ENCODE peak calls at places on chromosomes 16 and 17, in six cellular contexts. C, V, F, H, J and P are unnamed samples.

GRCh38 chr16:58236231-58236690 is 38.4 kb upstream of the CSNK2A2 start:
- DNase-seq in V (peak; percentile 97), H (peak; percentile 73), C (peak; percentile 76), F (peak; percentile 20), J (peak; percentile 83), P (peak; percentile 52)

GRCh38 chr17:4249452-4250029 is 14.2 kb downstream of the ANKFY1 start:
- DNase-seq in V (peak; percentile 81), C (no peak), J (peak; percentile 11), F (no peak), H (no peak), P (no peak)

GRCh38 chr16:56196381-56196780 is 5.1 kb downstream of the GNAO1 start:
- DNase-seq in V (no peak), C (no peak), J (no peak), F (no peak), H (no peak), P (no peak)

GRCh38 chr17:81917565-81918332 is at the start of gene SIRT7:
- DNase-seq in C (peak; percentile 90), H (no peak), V (peak; percentile 87), J (peak; percentile 84), F (peak; percentile 73), P (peak; percentile 80)

GRCh38 chr16:55035956-55036355 is 105.3 kb downstream of the IRX5 start:
- DNase-seq in J (no peak), H (no peak), F (no peak), C (no peak), V (no peak), P (no peak)

GRCh38 chr17:80877829-80878303 is 113.8 kb upstream of the CHMP6 start:
- DNase-seq in F (no peak), C (peak; percentile 40), J (no peak), V (no peak), H (no peak), P (no peak)

GRCh38 chr17:65797809-65798208 is 236.4 kb upstream of the AXIN2 start:
- DNase-seq in C (no peak), F (no peak), J (peak; percentile 23), H (peak; percentile 7), V (peak; percentile 86), P (no peak)

GRCh38 chr17:9668532-9668931 is 23.2 kb downstream of the USP43 start:
- DNase-seq in F (no peak), J (no peak), V (no peak), H (no peak), C (no peak), P (no peak)

GRCh38 chr17:62687997-62688396 is 60.5 kb downstream of the MRC2 start:
- DNase-seq in J (no peak), C (peak; percentile 12), V (no peak), F (no peak), H (no peak), P (no peak)

GRCh38 chr17:4583206-4583605 is 1.1 kb upstream of the SMTNL2 start:
- DNase-seq in J (no peak), H (no peak), V (no peak), F (no peak), C (peak; percentile 32), P (no peak)

GRCh38 chr16:29821663-29822115 is 1.4 kb downstream of the MVP start:
- DNase-seq in H (no peak), V (no peak), F (no peak), C (no peak), J (no peak), P (no peak)

GRCh38 chr16:8686031-8686621 is 11.7 kb downstream of the ABAT start:
- DNase-seq in C (no peak), H (no peak), J (no peak), V (no peak), F (no peak), P (no peak)
- H3K4me3 ChIP-seq in C (no peak overlapping the region), H (no peak overlapping the region), J (no peak overlapping the region), V (no peak overlapping the region), F (no peak overlapping the region), P (no peak overlapping the region)

DNA sequence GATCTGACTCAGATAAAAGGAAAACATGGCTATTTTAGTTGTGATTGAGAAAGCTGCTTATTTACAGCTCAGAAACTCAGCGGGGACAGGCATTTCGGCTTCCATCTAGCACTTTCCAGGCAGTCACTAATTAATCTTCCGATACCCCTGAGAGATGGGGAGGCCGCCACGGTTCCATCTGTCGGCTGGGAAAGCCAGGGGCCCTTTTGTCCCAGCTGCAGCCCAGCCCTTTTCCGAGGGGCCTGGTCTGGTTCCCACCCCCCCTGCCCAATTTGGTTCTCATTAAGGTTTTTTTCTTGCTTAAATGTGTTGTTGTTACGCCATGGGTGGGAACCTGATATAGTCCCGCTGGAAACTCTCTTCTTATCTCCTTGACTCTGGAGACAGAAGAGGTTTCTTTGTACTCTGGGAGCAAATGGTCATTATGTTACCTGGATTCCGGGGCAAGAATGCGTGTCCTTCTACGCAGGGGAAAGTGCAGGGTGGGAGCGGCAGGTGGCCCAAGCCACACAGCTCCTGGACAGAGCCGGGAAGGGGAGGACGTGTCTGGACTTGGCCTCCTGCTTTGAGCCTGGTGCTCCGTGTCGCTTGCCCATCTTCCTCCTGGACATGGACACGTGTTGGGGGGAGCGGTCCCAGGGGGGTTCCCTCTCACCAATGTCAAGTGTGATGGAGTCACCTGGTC is 50.9 kb upstream of the GSE1 start:
- DNase-seq in H (no peak), J (no peak), F (no peak), V (no peak), C (no peak), P (no peak)
- H3K4me1 ChIP-seq in H (peaks cover 10% of the 10 kb centered on the region), J (peaks cover 21% of the 10 kb centered on the region), F (peaks cover 35% of the 10 kb centered on the region), V (peaks cover 54% of the 10 kb centered on the region), C (peaks cover 47% of the 10 kb centered on the region), P (peaks cover 25% of the 10 kb centered on the region)

DNA sequence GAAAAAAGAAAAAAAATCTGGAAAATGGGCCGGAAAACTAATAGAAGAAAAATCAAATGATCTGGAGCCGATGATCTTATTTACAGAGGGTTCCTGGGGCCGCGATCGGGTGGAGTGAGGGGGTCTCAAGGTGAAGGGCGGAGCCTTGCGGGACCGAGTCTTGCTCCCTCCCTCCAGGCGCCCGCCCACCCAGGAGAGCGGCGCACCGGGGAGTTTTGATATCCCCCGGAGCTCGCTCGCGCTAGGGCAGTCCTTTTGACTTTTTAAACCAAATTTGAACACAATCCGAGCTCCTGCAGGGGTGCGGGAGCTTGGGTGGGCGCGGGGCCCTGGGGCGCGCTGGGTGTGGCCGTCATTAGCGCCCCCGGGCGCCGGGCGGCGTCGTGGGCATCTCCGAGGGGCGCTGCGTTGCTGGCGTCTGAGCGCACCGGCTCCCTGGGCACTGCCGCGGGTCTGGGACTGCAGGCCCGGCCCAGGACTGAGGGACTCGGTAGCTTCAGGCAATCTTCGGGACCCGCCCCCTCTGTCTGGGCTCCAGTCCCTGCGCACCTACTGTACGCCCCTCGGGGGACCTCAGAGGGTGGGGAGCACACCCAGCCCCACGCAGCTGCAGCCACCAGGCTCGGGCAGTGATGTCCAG is 10.9 kb downstream of the MAF start:
- DNase-seq in J (no peak), F (no peak), H (no peak), C (peak; percentile 64), V (peak; percentile 68), P (no peak)
- H3K4me3 ChIP-seq in J (no peak overlapping the region), F (no peak overlapping the region), H (peak overlapping the region; percentile 23), C (peak overlapping the region; percentile 71), V (peak overlapping the region; percentile 77), P (no peak overlapping the region)

GRCh38 chr17:47203984-47204721 is 5.0 kb upstream of the MYL4 start:
- DNase-seq in F (no peak), V (no peak), J (no peak), H (no peak), C (no peak), P (peak; percentile 52)

GRCh38 chr17:47200325-47200663 is 8.9 kb upstream of the MYL4 start:
- DNase-seq in H (no peak), C (no peak), J (no peak), V (no peak), F (no peak), P (no peak)

GRCh38 chr17:47199627-47200324 is 9.4 kb upstream of the MYL4 start:
- DNase-seq in C (no peak), F (no peak), H (no peak), J (no peak), V (no peak), P (no peak)

GRCh38 chr17:47197821-47198220 is 8.7 kb upstream of the CDC27 start:
- DNase-seq in H (no peak), C (no peak), J (no peak), F (no peak), V (no peak), P (no peak)

DNA sequence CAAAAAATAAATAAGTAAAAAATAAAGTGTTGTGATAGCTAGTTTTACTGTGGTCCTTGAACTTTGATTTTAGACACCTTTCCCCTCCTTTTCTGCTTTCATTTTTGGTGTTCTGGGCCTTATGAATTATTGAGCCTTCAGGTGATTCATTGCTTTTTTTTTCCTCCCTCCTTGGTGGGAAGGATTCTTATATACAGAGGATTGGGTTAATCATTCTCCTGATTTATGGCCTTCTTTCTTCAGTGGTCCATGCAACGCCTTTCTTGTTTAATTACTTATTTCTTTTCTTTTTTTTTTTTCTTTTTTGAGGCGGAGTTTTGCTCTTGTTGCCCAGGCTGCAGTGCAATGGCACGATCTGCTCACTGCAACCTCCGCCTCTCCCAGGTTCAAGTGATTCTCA is 8.0 kb upstream of the MYL4 start:
- DNase-seq in H (no peak), F (no peak), J (no peak), V (no peak), C (no peak), P (no peak)
- H3K4me1 ChIP-seq in H (no peaks in the 10 kb centered on the region), F (peaks cover 25% of the 10 kb centered on the region), J (no peaks in the 10 kb centered on the region), V (peaks cover 8% of the 10 kb centered on the region), C (peaks cover 17% of the 10 kb centered on the region), P (peaks cover 42% of the 10 kb centered on the region)

GRCh38 chr16:28260193-28260592 is 32.1 kb upstream of the SBK1 start:
- DNase-seq in V (no peak), J (no peak), F (no peak), C (peak; percentile 68), H (no peak), P (no peak)
- H3K4me3 ChIP-seq in V (no peak overlapping the region), J (no peak overlapping the region), F (no peak overlapping the region), C (peak overlapping the region; percentile 73), H (no peak overlapping the region), P (no peak overlapping the region)